ENCODE peak calls at places on chromosomes 6 and 20, in eight cellular contexts. J, Z, N, H, B, X, S and C are unnamed samples.

GRCh38 chr6:47245745-47246371 is 63.8 kb downstream of the TNFRSF21 start:
- DNase-seq in J (peak), Z (no peak), N (no peak), H (no peak), B (peak), X (peak), S (no peak), C (peak)

GRCh38 chr20:61023612-61024011 is 228.4 kb upstream of the CDH4 start:
- DNase-seq in J (no peak), Z (no peak), N (no peak), H (no peak), B (no peak), X (no peak), S (no peak), C (no peak)

GRCh38 chr20:25061103-25061799 is 3.3 kb upstream of the ACSS1 start:
- DNase-seq in J (no peak), Z (no peak), N (no peak), H (no peak), B (no peak), X (no peak), S (no peak), C (no peak)

GRCh38 chr6:29792123-29793035 is 35.2 kb upstream of the HLA-G start:
- DNase-seq in J (no peak), Z (no peak), N (peak), H (peak), B (peak), X (peak), S (peak), C (peak)

GRCh38 chr6:53721766-53722165 is 56.2 kb upstream of the KLHL31 start:
- DNase-seq in J (no peak), Z (no peak), N (no peak), H (no peak), B (no peak), X (no peak), S (no peak), C (no peak)

GRCh38 chr6:12709116-12709515 is 7.5 kb upstream of the PHACTR1 start:
- DNase-seq in J (no peak), Z (peak), N (no peak), H (no peak), B (no peak), X (no peak), S (no peak), C (no peak)

GRCh38 chr6:37029249-37029959 is 23.9 kb downstream of the FGD2 start:
- DNase-seq in J (peak), Z (peak), N (no peak), H (no peak), B (peak), X (peak), S (peak), C (peak)

GRCh38 chr20:9574182-9574581 is 59.8 kb downstream of the LAMP5 start:
- DNase-seq in J (no peak), Z (no peak), N (no peak), H (no peak), B (no peak), X (no peak), S (no peak), C (no peak)

GRCh38 chr6:22113046-22113766 is 183.6 kb downstream of the PRL start:
- DNase-seq in J (peak), Z (peak), N (no peak), H (no peak), B (peak), X (no peak), S (no peak), C (no peak)

GRCh38 chr20:61301995-61302525 is 50.0 kb downstream of the CDH4 start:
- DNase-seq in J (no peak), Z (no peak), N (no peak), H (no peak), B (no peak), X (no peak), S (no peak), C (no peak)

GRCh38 chr6:100880149-100880900 is 804 bp downstream of the ASCC3 start:
- DNase-seq in J (no peak), Z (no peak), N (no peak), H (no peak), B (peak), X (no peak), S (no peak), C (no peak)

GRCh38 chr6:41438746-41439145 is 103.3 kb downstream of the NCR2 start:
- DNase-seq in J (no peak), Z (no peak), N (no peak), H (no peak), B (no peak), X (no peak), S (no peak), C (no peak)

GRCh38 chr20:18213002-18213401 is 75.3 kb upstream of the ZNF133 start:
- DNase-seq in J (no peak), Z (no peak), N (no peak), H (no peak), B (no peak), X (no peak), S (no peak), C (no peak)